ENCODE peak calls at places on chromosome 19, in ten cellular contexts. One of them, this sample, is unnamed.

GRCh38 chr19:47110521-47111080 is 3.0 kb downstream of the ZC3H4 start:
- DNase-seq in fibroblast of pulmonary artery: no peak
- DNase-seq in foreskin fibroblast: no peak
- DNase-seq in RWPE2: no peak
- DNase-seq in heart right ventricle: no peak
- DNase-seq in NT2/D1: no peak
- DNase-seq in astrocyte of the spinal cord: no peak
- DNase-seq in cardiac muscle cell: no peak
- DNase-seq in HCT116: no peak
- DNase-seq in breast epithelium: no peak
- DNase-seq in this sample: no peak

GRCh38 chr19:15479391-15480345 is at the start of gene PGLYRP2:
- DNase-seq in HCT116: no peak
- DNase-seq in RWPE2: no peak
- DNase-seq in heart right ventricle: peak; percentile 29
- DNase-seq in cardiac muscle cell: no peak
- DNase-seq in astrocyte of the spinal cord: no peak
- DNase-seq in breast epithelium: peak; percentile 73
- DNase-seq in foreskin fibroblast: no peak
- DNase-seq in fibroblast of pulmonary artery: peak; percentile 14
- DNase-seq in NT2/D1: no peak
- DNase-seq in this sample: peak; percentile 86

GRCh38 chr19:45322311-45322710 is 364 bp downstream of the CKM start:
- DNase-seq in RWPE2: no peak
- DNase-seq in fibroblast of pulmonary artery: no peak
- DNase-seq in cardiac muscle cell: peak; percentile 63
- DNase-seq in HCT116: no peak
- DNase-seq in foreskin fibroblast: no peak
- DNase-seq in NT2/D1: no peak
- DNase-seq in astrocyte of the spinal cord: no peak
- DNase-seq in heart right ventricle: no peak
- DNase-seq in breast epithelium: no peak
- DNase-seq in this sample: no peak

GRCh38 chr19:23996549-23996948 is 81.9 kb downstream of the ZNF726 start:
- DNase-seq in breast epithelium: no peak
- DNase-seq in heart right ventricle: no peak
- DNase-seq in astrocyte of the spinal cord: no peak
- DNase-seq in fibroblast of pulmonary artery: no peak
- DNase-seq in HCT116: peak; percentile 3
- DNase-seq in RWPE2: no peak
- DNase-seq in cardiac muscle cell: no peak
- DNase-seq in NT2/D1: peak; percentile 63
- DNase-seq in foreskin fibroblast: peak; percentile 12
- DNase-seq in this sample: no peak

GRCh38 chr19:13850910-13851753 is 25.8 kb upstream of the NANOS3 start:
- DNase-seq in HCT116: peak; percentile 89
- DNase-seq in breast epithelium: peak; percentile 96
- DNase-seq in cardiac muscle cell: no peak
- DNase-seq in fibroblast of pulmonary artery: peak; percentile 91
- DNase-seq in RWPE2: peak; percentile 93
- DNase-seq in NT2/D1: no peak
- DNase-seq in astrocyte of the spinal cord: peak; percentile 98
- DNase-seq in heart right ventricle: peak; percentile 81
- DNase-seq in foreskin fibroblast: peak; percentile 98
- DNase-seq in this sample: peak; percentile 87

GRCh38 chr19:29381353-29382203 is 144.2 kb upstream of the VSTM2B start:
- DNase-seq in astrocyte of the spinal cord: no peak
- DNase-seq in NT2/D1: no peak
- DNase-seq in foreskin fibroblast: no peak
- DNase-seq in heart right ventricle: no peak
- DNase-seq in breast epithelium: peak; percentile 6
- DNase-seq in cardiac muscle cell: no peak
- DNase-seq in RWPE2: peak; percentile 13
- DNase-seq in HCT116: no peak
- DNase-seq in fibroblast of pulmonary artery: no peak
- DNase-seq in this sample: no peak

GRCh38 chr19:39802958-39803357 is 24.3 kb downstream of the LEUTX start:
- DNase-seq in foreskin fibroblast: no peak
- DNase-seq in cardiac muscle cell: no peak
- DNase-seq in NT2/D1: no peak
- DNase-seq in RWPE2: no peak
- DNase-seq in astrocyte of the spinal cord: no peak
- DNase-seq in breast epithelium: no peak
- DNase-seq in fibroblast of pulmonary artery: no peak
- DNase-seq in heart right ventricle: no peak
- DNase-seq in HCT116: no peak
- DNase-seq in this sample: no peak

GRCh38 chr19:56837892-56838679 is 2.4 kb downstream of the PEG3 start:
- DNase-seq in heart right ventricle: peak; percentile 75
- DNase-seq in cardiac muscle cell: no peak
- DNase-seq in astrocyte of the spinal cord: peak; percentile 4
- DNase-seq in NT2/D1: peak; percentile 70
- DNase-seq in foreskin fibroblast: peak; percentile 53
- DNase-seq in fibroblast of pulmonary artery: peak; percentile 32
- DNase-seq in breast epithelium: peak; percentile 67
- DNase-seq in HCT116: no peak
- DNase-seq in RWPE2: no peak
- DNase-seq in this sample: peak; percentile 59

GRCh38 chr19:13974073-13974472 is 21.8 kb downstream of the DCAF15 start:
- DNase-seq in foreskin fibroblast: no peak
- DNase-seq in RWPE2: peak; percentile 84
- DNase-seq in breast epithelium: peak; percentile 81
- DNase-seq in cardiac muscle cell: peak; percentile 78
- DNase-seq in fibroblast of pulmonary artery: peak; percentile 23
- DNase-seq in HCT116: peak; percentile 65
- DNase-seq in heart right ventricle: no peak
- DNase-seq in NT2/D1: no peak
- DNase-seq in astrocyte of the spinal cord: no peak
- DNase-seq in this sample: peak; percentile 78

GRCh38 chr19:16078311-16078758 is 2.0 kb downstream of the TPM4 start:
- DNase-seq in HCT116: no peak
- DNase-seq in heart right ventricle: no peak
- DNase-seq in breast epithelium: peak; percentile 54
- DNase-seq in cardiac muscle cell: peak; percentile 29
- DNase-seq in foreskin fibroblast: peak; percentile 81
- DNase-seq in astrocyte of the spinal cord: no peak
- DNase-seq in RWPE2: no peak
- DNase-seq in NT2/D1: no peak
- DNase-seq in fibroblast of pulmonary artery: no peak
- DNase-seq in this sample: no peak

GRCh38 chr19:47447470-47448359 is 24.0 kb downstream of the SLC8A2 start:
- DNase-seq in RWPE2: peak; percentile 97
- DNase-seq in cardiac muscle cell: peak; percentile 87
- DNase-seq in breast epithelium: peak; percentile 29
- DNase-seq in fibroblast of pulmonary artery: peak; percentile 49
- DNase-seq in astrocyte of the spinal cord: peak; percentile 15
- DNase-seq in NT2/D1: peak; percentile 84
- DNase-seq in foreskin fibroblast: peak; percentile 78
- DNase-seq in heart right ventricle: peak; percentile 36
- DNase-seq in HCT116: peak; percentile 85
- DNase-seq in this sample: no peak

GRCh38 chr19:14059652-14060155 is 2.2 kb downstream of the PALM3 start:
- DNase-seq in NT2/D1: no peak
- DNase-seq in HCT116: no peak
- DNase-seq in RWPE2: no peak
- DNase-seq in breast epithelium: no peak
- DNase-seq in astrocyte of the spinal cord: no peak
- DNase-seq in foreskin fibroblast: no peak
- DNase-seq in heart right ventricle: no peak
- DNase-seq in fibroblast of pulmonary artery: no peak
- DNase-seq in cardiac muscle cell: no peak
- DNase-seq in this sample: no peak

GRCh38 chr19:55660991-55661390 is 6.2 kb downstream of the U2AF2 start:
- DNase-seq in HCT116: no peak
- DNase-seq in fibroblast of pulmonary artery: no peak
- DNase-seq in astrocyte of the spinal cord: no peak
- DNase-seq in NT2/D1: no peak
- DNase-seq in heart right ventricle: no peak
- DNase-seq in RWPE2: no peak
- DNase-seq in cardiac muscle cell: no peak
- DNase-seq in foreskin fibroblast: no peak
- DNase-seq in breast epithelium: no peak
- DNase-seq in this sample: no peak

GRCh38 chr19:14530005-14530348 is 583 bp downstream of the TECR start:
- DNase-seq in heart right ventricle: no peak
- DNase-seq in cardiac muscle cell: no peak
- DNase-seq in NT2/D1: no peak
- DNase-seq in RWPE2: no peak
- DNase-seq in breast epithelium: peak; percentile 44
- DNase-seq in fibroblast of pulmonary artery: no peak
- DNase-seq in HCT116: no peak
- DNase-seq in foreskin fibroblast: no peak
- DNase-seq in astrocyte of the spinal cord: no peak
- DNase-seq in this sample: no peak

GRCh38 chr19:5624154-5624663 is 1.3 kb downstream of the SAFB start:
- DNase-seq in RWPE2: no peak
- DNase-seq in HCT116: no peak
- DNase-seq in breast epithelium: peak; percentile 27
- DNase-seq in cardiac muscle cell: peak; percentile 42
- DNase-seq in heart right ventricle: peak; percentile 33
- DNase-seq in foreskin fibroblast: peak; percentile 75
- DNase-seq in NT2/D1: no peak
- DNase-seq in astrocyte of the spinal cord: peak; percentile 40
- DNase-seq in fibroblast of pulmonary artery: peak; percentile 48
- DNase-seq in this sample: peak; percentile 46

GRCh38 chr19:42099336-42099925 is 23.5 kb downstream of the ZNF574 start:
- DNase-seq in NT2/D1: no peak
- DNase-seq in fibroblast of pulmonary artery: no peak
- DNase-seq in cardiac muscle cell: no peak
- DNase-seq in astrocyte of the spinal cord: no peak
- DNase-seq in HCT116: no peak
- DNase-seq in breast epithelium: no peak
- DNase-seq in foreskin fibroblast: no peak
- DNase-seq in RWPE2: no peak
- DNase-seq in heart right ventricle: no peak
- DNase-seq in this sample: no peak

GRCh38 chr19:11291991-11292390 is 4.0 kb upstream of the TSPAN16 start:
- DNase-seq in NT2/D1: no peak
- DNase-seq in foreskin fibroblast: no peak
- DNase-seq in astrocyte of the spinal cord: no peak
- DNase-seq in heart right ventricle: no peak
- DNase-seq in fibroblast of pulmonary artery: no peak
- DNase-seq in RWPE2: no peak
- DNase-seq in HCT116: no peak
- DNase-seq in breast epithelium: no peak
- DNase-seq in cardiac muscle cell: no peak
- DNase-seq in this sample: no peak

GRCh38 chr19:35458821-35459391 is 10.8 kb downstream of the FFAR2 start:
- DNase-seq in HCT116: no peak
- DNase-seq in astrocyte of the spinal cord: no peak
- DNase-seq in NT2/D1: no peak
- DNase-seq in breast epithelium: no peak
- DNase-seq in foreskin fibroblast: no peak
- DNase-seq in heart right ventricle: no peak
- DNase-seq in cardiac muscle cell: no peak
- DNase-seq in fibroblast of pulmonary artery: no peak
- DNase-seq in RWPE2: no peak
- DNase-seq in this sample: peak; percentile 40

GRCh38 chr19:48618916-48619691 is at the start of the genes RPL18 and SPHK2:
- DNase-seq in breast epithelium: peak; percentile 99
- DNase-seq in fibroblast of pulmonary artery: peak; percentile 100
- DNase-seq in heart right ventricle: peak; percentile 97
- DNase-seq in NT2/D1: peak; percentile 92
- DNase-seq in HCT116: peak; percentile 99
- DNase-seq in astrocyte of the spinal cord: peak; percentile 100
- DNase-seq in foreskin fibroblast: peak; percentile 100
- DNase-seq in cardiac muscle cell: peak; percentile 99
- DNase-seq in RWPE2: peak; percentile 97
- DNase-seq in this sample: peak; percentile 99
- H3K4me3 ChIP-seq in breast epithelium: peak within 1 kb of the TSS; percentile 96
- H3K4me3 ChIP-seq in fibroblast of pulmonary artery: peak within 1 kb of the TSS; percentile 100
- H3K4me3 ChIP-seq in heart right ventricle: peak within 1 kb of the TSS; percentile 74
- H3K4me3 ChIP-seq in NT2/D1: peak within 1 kb of the TSS; percentile 96
- H3K4me3 ChIP-seq in HCT116: peak within 1 kb of the TSS; percentile 93
- H3K4me3 ChIP-seq in astrocyte of the spinal cord: peak within 1 kb of the TSS; percentile 95
- H3K4me3 ChIP-seq in foreskin fibroblast: peak within 1 kb of the TSS; percentile 96
- H3K4me3 ChIP-seq in cardiac muscle cell: peak within 1 kb of the TSS; percentile 89
- H3K4me3 ChIP-seq in RWPE2: peak within 1 kb of the TSS; percentile 77
- H3K4me3 ChIP-seq in this sample: peak within 1 kb of the TSS; percentile 83

GRCh38 chr19:6720369-6721112 is at the start of gene C3:
- DNase-seq in fibroblast of pulmonary artery: peak; percentile 94
- DNase-seq in HCT116: no peak
- DNase-seq in heart right ventricle: no peak
- DNase-seq in astrocyte of the spinal cord: no peak
- DNase-seq in NT2/D1: no peak
- DNase-seq in foreskin fibroblast: peak; percentile 70
- DNase-seq in cardiac muscle cell: no peak
- DNase-seq in breast epithelium: peak; percentile 44
- DNase-seq in RWPE2: peak; percentile 83
- DNase-seq in this sample: no peak
- H3K4me3 ChIP-seq in fibroblast of pulmonary artery: peak within 1 kb of the TSS; percentile 94
- H3K4me3 ChIP-seq in HCT116: no peak within 1 kb of the TSS
- H3K4me3 ChIP-seq in heart right ventricle: peak within 1 kb of the TSS; percentile 4
- H3K4me3 ChIP-seq in astrocyte of the spinal cord: no peak within 1 kb of the TSS
- H3K4me3 ChIP-seq in NT2/D1: no peak within 1 kb of the TSS
- H3K4me3 ChIP-seq in foreskin fibroblast: no peak within 1 kb of the TSS
- H3K4me3 ChIP-seq in cardiac muscle cell: no peak within 1 kb of the TSS
- H3K4me3 ChIP-seq in breast epithelium: peak within 1 kb of the TSS; percentile 34
- H3K4me3 ChIP-seq in RWPE2: peak within 1 kb of the TSS; percentile 16
- H3K4me3 ChIP-seq in this sample: no peak within 1 kb of the TSS

GRCh38 chr19:54203151-54203611 is 2.5 kb downstream of the RPS9 start:
- DNase-seq in NT2/D1: no peak
- DNase-seq in cardiac muscle cell: no peak
- DNase-seq in RWPE2: no peak
- DNase-seq in foreskin fibroblast: no peak
- DNase-seq in heart right ventricle: no peak
- DNase-seq in HCT116: no peak
- DNase-seq in fibroblast of pulmonary artery: no peak
- DNase-seq in astrocyte of the spinal cord: no peak
- DNase-seq in breast epithelium: no peak
- DNase-seq in this sample: no peak
- H3K4me3 ChIP-seq in NT2/D1: peak overlapping the region; percentile 91
- H3K4me3 ChIP-seq in cardiac muscle cell: no peak overlapping the region
- H3K4me3 ChIP-seq in RWPE2: peak overlapping the region; percentile 91
- H3K4me3 ChIP-seq in foreskin fibroblast: peak overlapping the region; percentile 93
- H3K4me3 ChIP-seq in heart right ventricle: no peak overlapping the region
- H3K4me3 ChIP-seq in HCT116: no peak overlapping the region
- H3K4me3 ChIP-seq in fibroblast of pulmonary artery: peak overlapping the region; percentile 97
- H3K4me3 ChIP-seq in astrocyte of the spinal cord: no peak overlapping the region
- H3K4me3 ChIP-seq in breast epithelium: no peak overlapping the region
- H3K4me3 ChIP-seq in this sample: no peak overlapping the region

DNA sequence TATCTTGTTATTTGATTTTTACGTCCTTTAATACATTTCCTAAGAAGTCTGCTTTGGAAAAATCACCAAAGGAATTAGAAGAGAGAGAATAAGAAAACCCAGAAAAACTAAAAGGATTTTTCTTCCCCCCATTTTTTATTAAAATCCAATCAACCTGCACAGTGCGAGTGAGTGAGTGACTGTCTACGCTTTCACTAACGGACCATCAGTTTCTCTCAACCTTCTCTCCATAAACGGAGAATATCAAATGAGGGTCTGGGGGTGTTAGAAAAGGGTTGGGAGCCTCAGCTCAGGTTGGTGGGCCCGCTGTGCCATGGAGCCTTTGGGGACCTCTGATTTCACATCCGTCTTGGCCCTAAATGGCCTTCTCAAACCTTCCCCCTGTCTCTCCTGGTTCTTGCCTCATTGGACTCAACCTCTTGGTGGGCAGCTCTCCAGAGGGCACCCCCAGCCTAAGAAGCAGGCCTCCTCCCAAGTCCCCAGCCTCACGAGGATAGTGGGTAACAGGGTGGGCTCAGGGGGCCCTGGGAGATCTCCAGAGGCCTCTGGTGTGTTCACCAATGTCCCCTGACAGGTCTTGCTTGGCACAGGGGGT is 764 bp upstream of the LRP3 start:
- DNase-seq in heart right ventricle: no peak
- DNase-seq in cardiac muscle cell: no peak
- DNase-seq in astrocyte of the spinal cord: no peak
- DNase-seq in RWPE2: no peak
- DNase-seq in fibroblast of pulmonary artery: no peak
- DNase-seq in HCT116: no peak
- DNase-seq in NT2/D1: no peak
- DNase-seq in foreskin fibroblast: no peak
- DNase-seq in breast epithelium: no peak
- DNase-seq in this sample: no peak
- H3K4me3 ChIP-seq in heart right ventricle: no peak overlapping the region
- H3K4me3 ChIP-seq in cardiac muscle cell: no peak overlapping the region
- H3K4me3 ChIP-seq in astrocyte of the spinal cord: no peak overlapping the region
- H3K4me3 ChIP-seq in RWPE2: peak overlapping the region; percentile 54
- H3K4me3 ChIP-seq in fibroblast of pulmonary artery: peak overlapping the region; percentile 29
- H3K4me3 ChIP-seq in HCT116: peak overlapping the region; percentile 38
- H3K4me3 ChIP-seq in NT2/D1: peak overlapping the region; percentile 21
- H3K4me3 ChIP-seq in foreskin fibroblast: no peak overlapping the region
- H3K4me3 ChIP-seq in breast epithelium: peak overlapping the region; percentile 71
- H3K4me3 ChIP-seq in this sample: peak overlapping the region; percentile 63